ENCODE peak calls at places on chromosomes 4 and X, in eight cellular contexts. W is astrocyte, J is stomach, O is thoracic aorta, K is hepatocyte, A is SJSA1, M is H1, Y is prostate gland. D is an unnamed sample.
A peak's percentile ranks its signal among the peaks of the same experiment; 100 is the strongest.

GRCh38 chrX:132490086-132490419 is 1.2 kb upstream of the MBNL3 start:
- DNase-seq in W (no peak), J (no peak), O (no peak), K (no peak), A (no peak), M (no peak), Y (no peak), D (no peak)

GRCh38 chrX:15686818-15687685 is 22.4 kb upstream of the CLTRN start:
- DNase-seq in W (peak; percentile 18), J (peak; percentile 67), O (peak; percentile 2), K (peak; percentile 84), A (peak; percentile 44), M (no peak), Y (peak; percentile 41), D (no peak)

GRCh38 chr4:129218897-129219296 is 122.9 kb downstream of the C4orf33 start:
- DNase-seq in W (peak; percentile 29), J (no peak), O (no peak), K (no peak), A (no peak), M (no peak), Y (no peak), D (no peak)

GRCh38 chr4:30837131-30837539 is 117.0 kb downstream of the PCDH7 start:
- DNase-seq in W (peak; percentile 84), J (no peak), O (no peak), K (peak; percentile 21), A (no peak), M (no peak), Y (no peak), D (no peak)

GRCh38 chr4:173436149-173436579 is 37.2 kb upstream of the SCRG1 start:
- DNase-seq in W (peak; percentile 90), J (no peak), O (no peak), K (peak; percentile 28), A (no peak), M (no peak), Y (no peak), D (no peak)

GRCh38 chrX:106263817-106264216 is 95.7 kb downstream of the PWWP3B start:
- DNase-seq in W (peak; percentile 49), J (no peak), O (no peak), K (no peak), A (no peak), M (no peak), Y (no peak), D (no peak)

GRCh38 chrX:41449615-41450014 is 2.5 kb downstream of the NYX start:
- DNase-seq in W (peak; percentile 28), J (no peak), O (no peak), K (no peak), A (no peak), M (no peak), Y (no peak), D (no peak)

GRCh38 chr4:47469951-47470350 is 6.4 kb upstream of the COMMD8 start:
- DNase-seq in W (peak; percentile 72), J (no peak), O (no peak), K (no peak), A (no peak), M (no peak), Y (no peak), D (no peak)

GRCh38 chrX:130304587-130305368 is 34.9 kb upstream of the SLC25A14 start:
- DNase-seq in W (no peak), J (peak; percentile 35), O (no peak), K (no peak), A (no peak), M (no peak), Y (no peak), D (no peak)

GRCh38 chr4:35802644-35803043 is 441.7 kb downstream of the ARAP2 start:
- DNase-seq in W (no peak), J (no peak), O (no peak), K (no peak), A (no peak), M (no peak), Y (no peak), D (no peak)

GRCh38 chrX:150831863-150832262 is 66.6 kb downstream of the CD99L2 start:
- DNase-seq in W (no peak), J (no peak), O (no peak), K (no peak), A (no peak), M (no peak), Y (no peak), D (no peak)

GRCh38 chrX:10986616-10987015 is 124.5 kb upstream of the HCCS start:
- DNase-seq in W (peak; percentile 29), J (no peak), O (no peak), K (no peak), A (no peak), M (no peak), Y (no peak), D (no peak)

GRCh38 chr4:19486400-19486799 is 765.3 kb upstream of the SLIT2 start:
- DNase-seq in W (no peak), J (no peak), O (no peak), K (no peak), A (no peak), M (no peak), Y (no peak), D (no peak)

GRCh38 chr4:113080050-113080449 is 30.6 kb downstream of the ANK2 start:
- DNase-seq in W (no peak), J (no peak), O (no peak), K (peak; percentile 54), A (no peak), M (no peak), Y (no peak), D (no peak)

DNA sequence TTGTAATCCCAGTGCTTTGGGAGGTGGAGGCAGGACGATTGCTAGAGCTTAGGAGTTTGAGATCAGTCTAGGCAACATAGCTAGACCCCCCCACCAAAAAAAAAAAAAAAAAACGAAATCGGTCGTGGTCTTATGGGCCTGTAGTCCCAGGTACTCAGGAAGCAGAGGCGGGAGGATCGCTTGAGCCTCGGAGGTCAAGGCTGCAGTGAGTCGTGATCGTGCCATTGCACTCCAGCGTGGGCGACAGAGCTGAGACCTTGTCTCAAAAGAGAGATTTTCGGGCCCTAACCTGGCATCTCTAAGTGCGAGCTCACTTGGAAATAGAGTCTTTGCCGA is 7.0 kb upstream of the LETM1 start:
- DNase-seq in W (no peak), J (no peak), O (no peak), K (no peak), A (no peak), M (no peak), Y (no peak), D (no peak)
- H3K4me1 ChIP-seq in W (peaks cover 10% of the 10 kb centered on the region), J (peaks cover 10% of the 10 kb centered on the region), O (no peaks in the 10 kb centered on the region), K (peaks cover 38% of the 10 kb centered on the region), A (no peaks in the 10 kb centered on the region), M (no peaks in the 10 kb centered on the region), Y (no peaks in the 10 kb centered on the region), D (peaks cover 4% of the 10 kb centered on the region)

DNA sequence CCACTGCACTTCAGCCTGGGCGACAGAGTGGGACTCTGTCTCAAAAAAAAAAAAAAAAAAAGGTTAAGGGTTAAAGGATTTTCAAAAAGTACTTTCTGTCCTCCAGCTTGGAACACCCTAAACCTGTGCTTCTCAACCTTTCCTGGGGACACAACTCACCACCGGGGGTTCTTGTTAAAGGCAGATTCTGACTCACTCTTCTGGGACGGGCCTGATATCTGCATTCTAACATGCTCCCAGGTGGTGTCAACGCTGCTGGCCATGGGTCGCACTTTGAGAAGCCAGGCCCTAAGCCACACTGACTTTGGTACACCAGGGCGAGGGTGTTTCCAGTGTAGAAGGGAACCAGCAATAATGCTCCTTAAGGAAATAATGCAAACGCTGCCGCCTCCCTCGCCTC is 46.1 kb downstream of the AFAP1 start:
- DNase-seq in W (no peak), J (no peak), O (no peak), K (no peak), A (no peak), M (no peak), Y (no peak), D (no peak)
- H3K4me1 ChIP-seq in W (peaks cover 48% of the 10 kb centered on the region), J (peaks cover 18% of the 10 kb centered on the region), O (peaks cover 38% of the 10 kb centered on the region), K (no peaks in the 10 kb centered on the region), A (peaks cover 46% of the 10 kb centered on the region), M (peaks cover 10% of the 10 kb centered on the region), Y (no peaks in the 10 kb centered on the region), D (peaks cover 11% of the 10 kb centered on the region)

GRCh38 chr4:85557016-85557901 is 82.3 kb downstream of the ARHGAP24 start:
- DNase-seq in W (no peak), J (no peak), O (no peak), K (no peak), A (no peak), M (no peak), Y (no peak), D (no peak)

GRCh38 chr4:85556293-85556692 is 81.3 kb downstream of the ARHGAP24 start:
- DNase-seq in W (no peak), J (no peak), O (no peak), K (no peak), A (no peak), M (no peak), Y (no peak), D (no peak)

GRCh38 chr4:85555210-85555609 is 80.3 kb downstream of the ARHGAP24 start:
- DNase-seq in W (no peak), J (no peak), O (no peak), K (no peak), A (no peak), M (no peak), Y (no peak), D (no peak)
- H3K4me1 ChIP-seq in W (no peaks in the 10 kb centered on the region), J (no peaks in the 10 kb centered on the region), O (no peaks in the 10 kb centered on the region), K (no peaks in the 10 kb centered on the region), A (no peaks in the 10 kb centered on the region), M (no peaks in the 10 kb centered on the region), Y (no peaks in the 10 kb centered on the region), D (no peaks in the 10 kb centered on the region)

GRCh38 chr4:38088321-38088720 is 128.1 kb downstream of the PTTG2 start:
- DNase-seq in W (no peak), J (no peak), O (no peak), K (no peak), A (no peak), M (no peak), Y (no peak), D (no peak)

GRCh38 chr4:38082424-38083374 is 122.5 kb downstream of the PTTG2 start:
- DNase-seq in W (peak; percentile 86), J (no peak), O (no peak), K (no peak), A (peak; percentile 54), M (no peak), Y (no peak), D (no peak)

GRCh38 chr4:38086515-38087226 is 126.5 kb downstream of the PTTG2 start:
- DNase-seq in W (no peak), J (no peak), O (no peak), K (no peak), A (no peak), M (no peak), Y (no peak), D (no peak)

GRCh38 chr4:38085394-38086150 is 125.4 kb downstream of the PTTG2 start:
- DNase-seq in W (no peak), J (no peak), O (no peak), K (no peak), A (no peak), M (no peak), Y (no peak), D (no peak)

GRCh38 chr4:38084984-38085383 is 124.8 kb downstream of the PTTG2 start:
- DNase-seq in W (no peak), J (no peak), O (no peak), K (no peak), A (no peak), M (no peak), Y (no peak), D (no peak)
- H3K4me1 ChIP-seq in W (peaks cover 19% of the 10 kb centered on the region), J (peaks cover 15% of the 10 kb centered on the region), O (peaks cover 51% of the 10 kb centered on the region), K (peaks cover 58% of the 10 kb centered on the region), A (peaks cover 27% of the 10 kb centered on the region), M (peaks cover 17% of the 10 kb centered on the region), Y (no peaks in the 10 kb centered on the region), D (peaks cover 6% of the 10 kb centered on the region)

DNA sequence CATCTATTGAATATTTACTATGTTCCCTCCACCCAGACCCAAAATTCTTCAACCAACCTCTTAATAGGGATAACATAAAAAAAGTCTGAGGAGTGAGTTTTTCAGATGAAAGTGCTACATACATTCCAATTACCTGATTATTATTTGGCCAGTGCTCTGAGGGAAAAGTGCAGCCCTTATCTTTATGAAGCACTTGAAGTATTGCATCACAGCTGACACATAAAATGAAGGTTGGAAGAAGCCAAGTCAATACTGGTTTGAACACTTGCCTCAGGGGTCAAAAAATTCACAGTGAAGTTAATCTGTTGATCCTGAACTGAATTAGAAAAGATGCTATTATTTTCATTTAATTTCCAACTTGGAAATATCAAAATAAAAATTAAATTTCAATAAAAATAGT is 498.9 kb downstream of the INPP4B start:
- DNase-seq in W (peak; percentile 81), J (no peak), O (no peak), K (peak; percentile 41), A (no peak), M (no peak), Y (no peak), D (no peak)
- H3K4me1 ChIP-seq in W (no peaks in the 10 kb centered on the region), J (peaks cover 9% of the 10 kb centered on the region), O (peaks cover 33% of the 10 kb centered on the region), K (peaks cover 30% of the 10 kb centered on the region), A (no peaks in the 10 kb centered on the region), M (no peaks in the 10 kb centered on the region), Y (no peaks in the 10 kb centered on the region), D (peaks cover 15% of the 10 kb centered on the region)